ENCODE peak calls at places on chromosomes 1 and 21, in six cellular contexts. C, D, T, K, O and L are unnamed samples. For H3K9me3, the result is how much of the 10 kb centered on the place peaks cover.

GRCh38 chr1:15848143-15848928 is 829 bp downstream of the SPEN start:
- DNase-seq in C (peak), D (no peak), T (peak), K (peak), O (peak), L (no peak)

GRCh38 chr1:8875216-8875861 is 3.1 kb downstream of the ENO1 start:
- DNase-seq in C (no peak), D (no peak), T (no peak), K (no peak), O (no peak), L (no peak)

GRCh38 chr1:209552406-209553264 is 30.9 kb upstream of the CAMK1G start:
- DNase-seq in C (no peak), D (no peak), T (no peak), K (no peak), O (no peak), L (no peak)

GRCh38 chr1:156054500-156055342 is at the start of gene LAMTOR2:
- DNase-seq in C (peak), D (peak), T (peak), K (peak), O (peak), L (peak)

GRCh38 chr1:108893141-108893530 is 16.4 kb downstream of the GPSM2 start:
- DNase-seq in C (no peak), D (no peak), T (no peak), K (no peak), O (no peak), L (no peak)

GRCh38 chr1:182633657-182634281 is 29.6 kb upstream of the RGS16 start:
- DNase-seq in C (no peak), D (no peak), T (peak), K (no peak), O (no peak), L (no peak)

GRCh38 chr1:101284021-101284420 is 47.2 kb downstream of the S1PR1 start:
- DNase-seq in C (no peak), D (no peak), T (peak), K (no peak), O (no peak), L (no peak)

GRCh38 chr1:11539850-11540772 is 61.2 kb downstream of the DISP3 start:
- DNase-seq in C (no peak), D (no peak), T (no peak), K (no peak), O (no peak), L (no peak)

GRCh38 chr1:149903836-149904491 is 4.6 kb downstream of the BOLA1 start:
- DNase-seq in C (no peak), D (no peak), T (no peak), K (no peak), O (no peak), L (no peak)

GRCh38 chr1:181655756-181656155 is 172.4 kb downstream of the CACNA1E start:
- DNase-seq in C (no peak), D (no peak), T (no peak), K (no peak), O (no peak), L (no peak)

GRCh38 chr1:245180496-245180895 is 25.7 kb downstream of the KIF26B start:
- DNase-seq in C (no peak), D (no peak), T (no peak), K (no peak), O (no peak), L (no peak)

GRCh38 chr1:6497215-6497866 is 5.9 kb upstream of the PLEKHG5 start:
- DNase-seq in C (no peak), D (no peak), T (peak), K (peak), O (peak), L (no peak)

GRCh38 chr1:211118407-211119102 is 15.4 kb downstream of the KCNH1 start:
- DNase-seq in C (no peak), D (no peak), T (no peak), K (no peak), O (no peak), L (no peak)

GRCh38 chr1:23103001-23103879 is 65.4 kb downstream of the LUZP1 start:
- DNase-seq in C (no peak), D (peak), T (no peak), K (no peak), O (no peak), L (no peak)

GRCh38 chr1:59194621-59195020 is 102.3 kb upstream of the FGGY start:
- DNase-seq in C (no peak), D (no peak), T (no peak), K (no peak), O (no peak), L (no peak)

GRCh38 chr1:26799479-26800133 is 11.9 kb downstream of the PIGV start:
- DNase-seq in C (no peak), D (no peak), T (no peak), K (peak), O (peak), L (no peak)

GRCh38 chr1:9253706-9254105 is 19.1 kb downstream of the H6PD start:
- DNase-seq in C (no peak), D (no peak), T (peak), K (no peak), O (no peak), L (no peak)

GRCh38 chr1:155933591-155934096 is 569 bp downstream of the KHDC4 start:
- DNase-seq in C (no peak), D (no peak), T (no peak), K (no peak), O (no peak), L (no peak)

GRCh38 chr1:212118167-212118871 is 82.8 kb downstream of the DTL start:
- DNase-seq in C (no peak), D (no peak), T (no peak), K (no peak), O (no peak), L (no peak)

GRCh38 chr1:10943991-10944730 is 68.3 kb upstream of the TARDBP start:
- DNase-seq in C (no peak), D (no peak), T (no peak), K (peak), O (peak), L (no peak)

GRCh38 chr21:45236481-45236880 is 51.2 kb downstream of the POFUT2 start:
- DNase-seq in C (no peak), D (no peak), T (no peak), K (no peak), O (no peak), L (no peak)

GRCh38 chr1:204574856-204575145 is 58.6 kb downstream of the MDM4 start:
- DNase-seq in C (no peak), D (no peak), T (no peak), K (peak), O (no peak), L (no peak)

GRCh38 chr21:39908265-39908923 is 41.2 kb downstream of the PCP4 start:
- DNase-seq in C (no peak), D (no peak), T (peak), K (no peak), O (no peak), L (no peak)

GRCh38 chr1:48688102-48688760 is 88.5 kb downstream of the BEND5 start:
- DNase-seq in C (no peak), D (peak), T (peak), K (no peak), O (no peak), L (no peak)

GRCh38 chr1:14973773-14974172 is 179.8 kb upstream of the TMEM51 start:
- DNase-seq in C (no peak), D (no peak), T (no peak), K (no peak), O (no peak), L (no peak)

GRCh38 chr1:179105393-179105792 is 23.5 kb downstream of the TOR3A start:
- DNase-seq in C (no peak), D (peak), T (peak), K (no peak), O (no peak), L (no peak)

GRCh38 chr1:54407201-54407956 is 1.2 kb upstream of the SSBP3 start:
- DNase-seq in C (peak), D (peak), T (peak), K (peak), O (no peak), L (peak)

GRCh38 chr1:220827445-220828210 is 40.9 kb downstream of the MTARC1 start:
- DNase-seq in C (no peak), D (no peak), T (no peak), K (no peak), O (no peak), L (no peak)

GRCh38 chr1:220826729-220827128 is 40.0 kb downstream of the MTARC1 start:
- DNase-seq in C (no peak), D (no peak), T (no peak), K (no peak), O (no peak), L (no peak)

GRCh38 chr1:220828211-220828553 is 41.5 kb downstream of the MTARC1 start:
- DNase-seq in C (no peak), D (no peak), T (no peak), K (no peak), O (no peak), L (no peak)

GRCh38 chr1:220824031-220824989 is 37.6 kb downstream of the MTARC1 start:
- DNase-seq in C (no peak), D (no peak), T (no peak), K (no peak), O (no peak), L (no peak)

GRCh38 chr1:220825819-220826551 is 39.3 kb downstream of the MTARC1 start:
- DNase-seq in C (no peak), D (no peak), T (no peak), K (no peak), O (no peak), L (no peak)
- H3K27ac ChIP-seq in C (no peak), D (no peak), T (no peak), K (no peak), O (no peak), L (no peak)

GRCh38 chr1:47593001-47593568 is 155.2 kb downstream of the FOXD2 start:
- DNase-seq in C (no peak), D (no peak), T (peak), K (no peak), O (no peak), L (no peak)
- H3K9me3 ChIP-seq in C (under half), D (under half), T (under half), K (under half), O (under half), L (under half)

GRCh38 chr1:111602974-111603373 is 16.6 kb upstream of the RAP1A start:
- DNase-seq in C (no peak), D (no peak), T (no peak), K (no peak), O (no peak), L (no peak)

GRCh38 chr1:111600295-111600694 is 19.3 kb upstream of the RAP1A start:
- DNase-seq in C (no peak), D (no peak), T (no peak), K (no peak), O (no peak), L (no peak)

GRCh38 chr1:111602302-111602701 is 17.3 kb upstream of the RAP1A start:
- DNase-seq in C (no peak), D (no peak), T (no peak), K (no peak), O (no peak), L (no peak)

GRCh38 chr1:111599781-111600180 is 19.8 kb upstream of the RAP1A start:
- DNase-seq in C (no peak), D (no peak), T (no peak), K (no peak), O (no peak), L (no peak)

DNA sequence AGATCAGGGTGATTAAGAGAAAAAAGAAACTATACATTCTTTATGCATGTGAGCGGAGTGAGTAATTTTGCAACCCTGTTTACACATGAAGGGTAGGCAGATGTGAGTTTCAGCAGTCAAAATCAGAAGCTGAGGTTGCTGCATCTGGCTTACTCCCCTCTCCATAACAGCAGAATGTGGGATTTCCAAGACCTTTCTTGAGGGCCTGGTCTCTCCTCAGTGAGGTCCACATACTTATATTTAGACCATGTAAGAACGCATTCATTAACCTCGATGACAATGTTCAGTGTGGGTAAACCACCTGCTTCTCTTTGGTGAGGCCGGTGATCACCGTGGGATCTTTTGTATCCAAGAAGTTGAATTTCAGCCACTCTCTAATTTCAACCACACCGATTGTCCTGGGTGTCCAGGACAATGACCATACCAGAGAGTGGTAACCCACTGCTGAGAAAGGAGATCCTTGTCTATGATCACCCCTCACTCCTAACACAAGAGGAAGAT is 18.7 kb upstream of the RAP1A start:
- DNase-seq in C (no peak), D (no peak), T (no peak), K (no peak), O (no peak), L (no peak)
- H3K4me3 ChIP-seq in C (no peak), D (no peak), T (no peak), K (no peak), O (no peak), L (no peak)

DNA sequence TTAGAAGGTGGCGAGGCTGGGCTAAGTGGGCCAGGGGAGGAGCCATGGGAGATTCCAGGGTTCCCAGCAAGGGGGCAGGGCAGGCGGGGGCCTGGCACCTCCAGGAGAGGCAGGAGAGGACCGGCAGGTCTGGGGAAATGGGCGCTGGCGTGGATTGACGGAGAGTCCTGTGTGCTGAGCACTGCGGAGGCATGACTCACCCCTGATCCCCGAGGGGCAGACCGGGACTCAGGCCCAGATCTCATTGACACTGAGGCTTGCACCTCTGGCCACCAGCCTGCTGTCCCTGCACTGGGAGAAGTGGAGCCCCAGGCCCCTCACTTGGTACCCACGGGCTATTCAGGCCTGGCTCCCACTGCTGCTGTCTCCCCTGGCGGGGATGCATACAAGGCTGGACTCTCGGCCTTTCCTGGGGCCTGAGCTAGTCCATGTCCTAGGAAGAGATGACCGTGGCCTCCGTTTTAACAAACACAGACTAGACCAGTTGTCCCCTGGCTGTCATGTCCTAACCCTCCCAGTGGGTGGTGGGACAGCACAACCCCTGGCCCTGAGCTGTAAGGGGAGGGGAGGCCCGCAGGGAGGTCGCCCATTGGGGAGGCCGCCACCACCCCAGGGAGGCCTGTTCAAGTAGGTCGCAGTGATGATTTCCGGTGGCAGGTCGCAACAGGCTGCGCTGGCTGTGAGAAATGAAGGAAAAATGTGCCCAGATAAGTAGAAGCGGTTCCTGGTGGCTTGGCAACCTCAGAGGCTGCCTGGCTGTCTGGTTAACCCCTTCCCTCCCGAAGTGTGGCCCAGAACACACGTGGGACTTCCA is 39.7 kb downstream of the RIPK4 start:
- DNase-seq in C (peak), D (peak), T (no peak), K (no peak), O (peak), L (no peak)
- H3K27ac ChIP-seq in C (peak), D (peak), T (no peak), K (no peak), O (no peak), L (no peak)

GRCh38 chr1:2942410-2942809 is 78.9 kb upstream of the ACTRT2 start:
- DNase-seq in C (no peak), D (no peak), T (no peak), K (no peak), O (peak), L (no peak)

GRCh38 chr1:2941040-2941439 is 80.2 kb upstream of the ACTRT2 start:
- DNase-seq in C (no peak), D (no peak), T (no peak), K (no peak), O (no peak), L (no peak)

GRCh38 chr1:2943686-2944260 is 77.5 kb upstream of the ACTRT2 start:
- DNase-seq in C (no peak), D (no peak), T (no peak), K (no peak), O (peak), L (no peak)

GRCh38 chr1:2940178-2940577 is 81.1 kb upstream of the ACTRT2 start:
- DNase-seq in C (no peak), D (no peak), T (no peak), K (no peak), O (no peak), L (no peak)

GRCh38 chr1:2941907-2942306 is 79.4 kb upstream of the ACTRT2 start:
- DNase-seq in C (no peak), D (no peak), T (no peak), K (no peak), O (peak), L (no peak)
- H3K9me3 ChIP-seq in C (under half), D (under half), T (under half), K (under half), O (under half), L (half or more)

GRCh38 chr1:243454328-243454997 is 198.6 kb downstream of the SDCCAG8 start:
- DNase-seq in C (no peak), D (no peak), T (no peak), K (no peak), O (no peak), L (no peak)
- H3K4me3 ChIP-seq in C (no peak), D (no peak), T (no peak), K (no peak), O (no peak), L (no peak)

GRCh38 chr21:33948096-33948950 is 32.7 kb upstream of the ATP5PO start:
- DNase-seq in C (peak), D (peak), T (peak), K (no peak), O (peak), L (no peak)

GRCh38 chr21:33947451-33948095 is 32.0 kb upstream of the ATP5PO start:
- DNase-seq in C (peak), D (peak), T (peak), K (peak), O (peak), L (peak)

GRCh38 chr21:33944185-33944763 is 28.7 kb upstream of the ATP5PO start:
- DNase-seq in C (no peak), D (no peak), T (no peak), K (no peak), O (no peak), L (no peak)

GRCh38 chr21:33943293-33943692 is 27.7 kb upstream of the ATP5PO start:
- DNase-seq in C (no peak), D (no peak), T (no peak), K (no peak), O (no peak), L (no peak)

GRCh38 chr21:33945652-33946270 is 30.2 kb upstream of the ATP5PO start:
- DNase-seq in C (no peak), D (no peak), T (no peak), K (no peak), O (no peak), L (no peak)
- H3K27ac ChIP-seq in C (peak), D (no peak), T (no peak), K (no peak), O (no peak), L (no peak)

DNA sequence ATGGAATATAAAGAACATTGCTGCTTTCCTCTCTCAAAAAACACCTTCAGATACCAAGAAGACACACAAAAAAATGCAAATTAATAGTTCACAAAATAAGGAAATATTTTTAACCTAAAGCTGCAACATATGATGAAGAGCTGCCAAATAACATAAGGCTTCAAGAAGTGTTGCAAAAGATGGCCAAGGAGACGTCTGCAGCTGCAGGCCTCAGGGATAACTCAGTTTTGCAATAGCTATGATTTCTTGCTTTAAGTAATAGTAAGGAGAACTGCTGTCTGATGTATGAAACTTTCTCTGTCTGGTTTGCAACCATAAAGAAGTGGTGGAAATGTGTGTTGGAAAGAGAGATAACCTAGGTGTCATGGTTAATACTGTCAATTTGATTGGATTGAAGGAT is 1237.5 kb downstream of the MRPL39 start:
- DNase-seq in C (no peak), D (no peak), T (no peak), K (no peak), O (no peak), L (no peak)
- H3K9me3 ChIP-seq in C (under half), D (under half), T (under half), K (under half), O (under half), L (under half)

GRCh38 chr21:14686466-14687276 is 140.6 kb upstream of the SAMSN1 start:
- DNase-seq in C (no peak), D (no peak), T (no peak), K (no peak), O (no peak), L (no peak)
- H3K4me3 ChIP-seq in C (no peak), D (no peak), T (no peak), K (no peak), O (no peak), L (no peak)

GRCh38 chr1:43229831-43230780 is 39.7 kb upstream of the TMEM125 start:
- DNase-seq in C (no peak), D (no peak), T (peak), K (no peak), O (no peak), L (no peak)
- H3K27ac ChIP-seq in C (no peak), D (no peak), T (no peak), K (no peak), O (no peak), L (peak)